ENCODE peak calls at places on chromosome 3, in eight cellular contexts. One of them, this sample, is unnamed.
A peak's percentile ranks its signal among the peaks of the same experiment; 100 is the strongest.

GRCh38 chr3:119227064-119227850 is 13.4 kb downstream of the B4GALT4 start:
- DNase-seq in neural progenitor cell: no peak
- DNase-seq in CD8-positive, alpha-beta memory T cell: no peak
- DNase-seq in colonic mucosa: no peak
- DNase-seq in mesenchymal stem cell: no peak
- DNase-seq in tibial artery: no peak
- DNase-seq in left ventricle myocardium inferior: no peak
- DNase-seq in GM23248: peak; percentile 25
- DNase-seq in this sample: no peak

GRCh38 chr3:66449411-66449931 is 51.4 kb downstream of the LRIG1 start:
- DNase-seq in neural progenitor cell: no peak
- DNase-seq in CD8-positive, alpha-beta memory T cell: no peak
- DNase-seq in colonic mucosa: no peak
- DNase-seq in mesenchymal stem cell: no peak
- DNase-seq in tibial artery: no peak
- DNase-seq in left ventricle myocardium inferior: peak; percentile 50
- DNase-seq in GM23248: no peak
- DNase-seq in this sample: no peak

GRCh38 chr3:14216257-14217048 is 37.8 kb downstream of the LSM3 start:
- DNase-seq in neural progenitor cell: peak; percentile 76
- DNase-seq in CD8-positive, alpha-beta memory T cell: peak; percentile 58
- DNase-seq in colonic mucosa: peak; percentile 15
- DNase-seq in mesenchymal stem cell: no peak
- DNase-seq in tibial artery: no peak
- DNase-seq in left ventricle myocardium inferior: peak; percentile 37
- DNase-seq in GM23248: no peak
- DNase-seq in this sample: no peak

GRCh38 chr3:152610621-152611020 is 224.3 kb upstream of the P2RY1 start:
- DNase-seq in neural progenitor cell: no peak
- DNase-seq in CD8-positive, alpha-beta memory T cell: no peak
- DNase-seq in colonic mucosa: no peak
- DNase-seq in mesenchymal stem cell: no peak
- DNase-seq in tibial artery: no peak
- DNase-seq in left ventricle myocardium inferior: no peak
- DNase-seq in GM23248: no peak
- DNase-seq in this sample: no peak

GRCh38 chr3:101925564-101925963 is 76.2 kb downstream of the NFKBIZ start:
- DNase-seq in neural progenitor cell: no peak
- DNase-seq in CD8-positive, alpha-beta memory T cell: no peak
- DNase-seq in colonic mucosa: no peak
- DNase-seq in mesenchymal stem cell: no peak
- DNase-seq in tibial artery: no peak
- DNase-seq in left ventricle myocardium inferior: no peak
- DNase-seq in GM23248: no peak
- DNase-seq in this sample: no peak

GRCh38 chr3:54191997-54192396 is 69.6 kb downstream of the CACNA2D3 start:
- DNase-seq in neural progenitor cell: no peak
- DNase-seq in CD8-positive, alpha-beta memory T cell: no peak
- DNase-seq in colonic mucosa: no peak
- DNase-seq in mesenchymal stem cell: no peak
- DNase-seq in tibial artery: no peak
- DNase-seq in left ventricle myocardium inferior: no peak
- DNase-seq in GM23248: no peak
- DNase-seq in this sample: no peak

GRCh38 chr3:191244242-191244867 is 45.3 kb downstream of the OSTN start:
- DNase-seq in neural progenitor cell: no peak
- DNase-seq in CD8-positive, alpha-beta memory T cell: no peak
- DNase-seq in colonic mucosa: no peak
- DNase-seq in mesenchymal stem cell: peak; percentile 28
- DNase-seq in tibial artery: no peak
- DNase-seq in left ventricle myocardium inferior: no peak
- DNase-seq in GM23248: peak; percentile 47
- DNase-seq in this sample: no peak

GRCh38 chr3:64687781-64688515 is at the start of gene ADAMTS9:
- DNase-seq in neural progenitor cell: peak; percentile 92
- DNase-seq in CD8-positive, alpha-beta memory T cell: no peak
- DNase-seq in colonic mucosa: peak; percentile 73
- DNase-seq in mesenchymal stem cell: peak; percentile 91
- DNase-seq in tibial artery: peak; percentile 60
- DNase-seq in left ventricle myocardium inferior: peak; percentile 80
- DNase-seq in GM23248: peak; percentile 84
- DNase-seq in this sample: peak; percentile 94

GRCh38 chr3:64143399-64144130 is 81.7 kb downstream of the PRICKLE2 start:
- DNase-seq in neural progenitor cell: no peak
- DNase-seq in CD8-positive, alpha-beta memory T cell: no peak
- DNase-seq in colonic mucosa: no peak
- DNase-seq in mesenchymal stem cell: peak; percentile 83
- DNase-seq in tibial artery: no peak
- DNase-seq in left ventricle myocardium inferior: no peak
- DNase-seq in GM23248: peak; percentile 75
- DNase-seq in this sample: no peak

GRCh38 chr3:133254151-133254550 is 145.7 kb upstream of the BFSP2 start:
- DNase-seq in neural progenitor cell: no peak
- DNase-seq in CD8-positive, alpha-beta memory T cell: no peak
- DNase-seq in colonic mucosa: no peak
- DNase-seq in mesenchymal stem cell: no peak
- DNase-seq in tibial artery: no peak
- DNase-seq in left ventricle myocardium inferior: no peak
- DNase-seq in GM23248: no peak
- DNase-seq in this sample: no peak

GRCh38 chr3:23002846-23003800 is 200.0 kb upstream of the UBE2E2 start:
- DNase-seq in neural progenitor cell: no peak
- DNase-seq in CD8-positive, alpha-beta memory T cell: no peak
- DNase-seq in colonic mucosa: no peak
- DNase-seq in mesenchymal stem cell: no peak
- DNase-seq in tibial artery: peak; percentile 36
- DNase-seq in left ventricle myocardium inferior: no peak
- DNase-seq in GM23248: peak; percentile 5
- DNase-seq in this sample: peak; percentile 44

GRCh38 chr3:37014620-37015019 is 21.3 kb downstream of the MLH1 start:
- DNase-seq in neural progenitor cell: no peak
- DNase-seq in CD8-positive, alpha-beta memory T cell: no peak
- DNase-seq in colonic mucosa: no peak
- DNase-seq in mesenchymal stem cell: no peak
- DNase-seq in tibial artery: no peak
- DNase-seq in left ventricle myocardium inferior: peak; percentile 81
- DNase-seq in GM23248: no peak
- DNase-seq in this sample: no peak

GRCh38 chr3:17094551-17094950 is 209.8 kb downstream of the PLCL2 start:
- DNase-seq in neural progenitor cell: peak; percentile 76
- DNase-seq in CD8-positive, alpha-beta memory T cell: no peak
- DNase-seq in colonic mucosa: no peak
- DNase-seq in mesenchymal stem cell: no peak
- DNase-seq in tibial artery: no peak
- DNase-seq in left ventricle myocardium inferior: no peak
- DNase-seq in GM23248: no peak
- DNase-seq in this sample: no peak

GRCh38 chr3:35932995-35933394 is 293.7 kb downstream of the ARPP21 start:
- DNase-seq in neural progenitor cell: no peak
- DNase-seq in CD8-positive, alpha-beta memory T cell: no peak
- DNase-seq in colonic mucosa: no peak
- DNase-seq in mesenchymal stem cell: peak; percentile 49
- DNase-seq in tibial artery: no peak
- DNase-seq in left ventricle myocardium inferior: no peak
- DNase-seq in GM23248: peak; percentile 72
- DNase-seq in this sample: no peak

GRCh38 chr3:105691633-105692032 is 177.2 kb downstream of the CBLB start:
- DNase-seq in neural progenitor cell: no peak
- DNase-seq in CD8-positive, alpha-beta memory T cell: no peak
- DNase-seq in colonic mucosa: no peak
- DNase-seq in mesenchymal stem cell: no peak
- DNase-seq in tibial artery: no peak
- DNase-seq in left ventricle myocardium inferior: no peak
- DNase-seq in GM23248: peak; percentile 59
- DNase-seq in this sample: no peak

GRCh38 chr3:109328202-109328601 is 9.1 kb downstream of the DPPA4 start:
- DNase-seq in neural progenitor cell: no peak
- DNase-seq in CD8-positive, alpha-beta memory T cell: no peak
- DNase-seq in colonic mucosa: no peak
- DNase-seq in mesenchymal stem cell: no peak
- DNase-seq in tibial artery: no peak
- DNase-seq in left ventricle myocardium inferior: no peak
- DNase-seq in GM23248: no peak
- DNase-seq in this sample: no peak

GRCh38 chr3:142057331-142057725 is 92.0 kb downstream of the TFDP2 start:
- DNase-seq in neural progenitor cell: no peak
- DNase-seq in CD8-positive, alpha-beta memory T cell: no peak
- DNase-seq in colonic mucosa: no peak
- DNase-seq in mesenchymal stem cell: no peak
- DNase-seq in tibial artery: no peak
- DNase-seq in left ventricle myocardium inferior: no peak
- DNase-seq in GM23248: no peak
- DNase-seq in this sample: no peak

GRCh38 chr3:108293858-108294257 is 2.5 kb upstream of the HHLA2 start:
- DNase-seq in neural progenitor cell: no peak
- DNase-seq in CD8-positive, alpha-beta memory T cell: no peak
- DNase-seq in colonic mucosa: no peak
- DNase-seq in mesenchymal stem cell: no peak
- DNase-seq in tibial artery: no peak
- DNase-seq in left ventricle myocardium inferior: no peak
- DNase-seq in GM23248: no peak
- DNase-seq in this sample: no peak

GRCh38 chr3:65632409-65632808 is 406.3 kb downstream of the MAGI1 start:
- DNase-seq in neural progenitor cell: no peak
- DNase-seq in CD8-positive, alpha-beta memory T cell: no peak
- DNase-seq in colonic mucosa: no peak
- DNase-seq in mesenchymal stem cell: peak; percentile 3
- DNase-seq in tibial artery: no peak
- DNase-seq in left ventricle myocardium inferior: no peak
- DNase-seq in GM23248: no peak
- DNase-seq in this sample: no peak

GRCh38 chr3:181727122-181728036 is 15.7 kb downstream of the SOX2 start:
- DNase-seq in neural progenitor cell: peak; percentile 82
- DNase-seq in CD8-positive, alpha-beta memory T cell: no peak
- DNase-seq in colonic mucosa: no peak
- DNase-seq in mesenchymal stem cell: peak; percentile 10
- DNase-seq in tibial artery: no peak
- DNase-seq in left ventricle myocardium inferior: no peak
- DNase-seq in GM23248: no peak
- DNase-seq in this sample: no peak
- H3K27me3 ChIP-seq in neural progenitor cell: no peaks in the 10 kb centered on the region
- H3K27me3 ChIP-seq in CD8-positive, alpha-beta memory T cell: peaks cover 69% of the 10 kb centered on the region
- H3K27me3 ChIP-seq in colonic mucosa: peaks cover 81% of the 10 kb centered on the region
- H3K27me3 ChIP-seq in mesenchymal stem cell: peaks cover 79% of the 10 kb centered on the region
- H3K27me3 ChIP-seq in tibial artery: peaks cover 92% of the 10 kb centered on the region
- H3K27me3 ChIP-seq in left ventricle myocardium inferior: peaks cover 100% of the 10 kb centered on the region
- H3K27me3 ChIP-seq in GM23248: peaks cover 71% of the 10 kb centered on the region
- H3K27me3 ChIP-seq in this sample: peaks cover 12% of the 10 kb centered on the region

GRCh38 chr3:195796795-195797194 is 14.9 kb downstream of the MUC4 start:
- DNase-seq in neural progenitor cell: no peak
- DNase-seq in CD8-positive, alpha-beta memory T cell: no peak
- DNase-seq in colonic mucosa: peak; percentile 8
- DNase-seq in mesenchymal stem cell: no peak
- DNase-seq in tibial artery: no peak
- DNase-seq in left ventricle myocardium inferior: no peak
- DNase-seq in GM23248: no peak
- DNase-seq in this sample: peak; percentile 6
- H3K27me3 ChIP-seq in neural progenitor cell: no peaks in the 10 kb centered on the region
- H3K27me3 ChIP-seq in CD8-positive, alpha-beta memory T cell: no peaks in the 10 kb centered on the region
- H3K27me3 ChIP-seq in colonic mucosa: no peaks in the 10 kb centered on the region
- H3K27me3 ChIP-seq in mesenchymal stem cell: peaks cover 15% of the 10 kb centered on the region
- H3K27me3 ChIP-seq in tibial artery: peaks cover 2% of the 10 kb centered on the region
- H3K27me3 ChIP-seq in left ventricle myocardium inferior: peaks cover 51% of the 10 kb centered on the region
- H3K27me3 ChIP-seq in GM23248: peaks cover 25% of the 10 kb centered on the region
- H3K27me3 ChIP-seq in this sample: no peaks in the 10 kb centered on the region

GRCh38 chr3:124101643-124102042 is 109.7 kb upstream of the ROPN1 start:
- DNase-seq in neural progenitor cell: no peak
- DNase-seq in CD8-positive, alpha-beta memory T cell: no peak
- DNase-seq in colonic mucosa: no peak
- DNase-seq in mesenchymal stem cell: no peak
- DNase-seq in tibial artery: no peak
- DNase-seq in left ventricle myocardium inferior: no peak
- DNase-seq in GM23248: no peak
- DNase-seq in this sample: no peak

GRCh38 chr3:124092811-124093210 is 100.9 kb upstream of the ROPN1 start:
- DNase-seq in neural progenitor cell: no peak
- DNase-seq in CD8-positive, alpha-beta memory T cell: no peak
- DNase-seq in colonic mucosa: no peak
- DNase-seq in mesenchymal stem cell: no peak
- DNase-seq in tibial artery: no peak
- DNase-seq in left ventricle myocardium inferior: no peak
- DNase-seq in GM23248: no peak
- DNase-seq in this sample: no peak

GRCh38 chr3:124094496-124094895 is 102.6 kb upstream of the ROPN1 start:
- DNase-seq in neural progenitor cell: no peak
- DNase-seq in CD8-positive, alpha-beta memory T cell: no peak
- DNase-seq in colonic mucosa: no peak
- DNase-seq in mesenchymal stem cell: no peak
- DNase-seq in tibial artery: no peak
- DNase-seq in left ventricle myocardium inferior: no peak
- DNase-seq in GM23248: no peak
- DNase-seq in this sample: no peak

DNA sequence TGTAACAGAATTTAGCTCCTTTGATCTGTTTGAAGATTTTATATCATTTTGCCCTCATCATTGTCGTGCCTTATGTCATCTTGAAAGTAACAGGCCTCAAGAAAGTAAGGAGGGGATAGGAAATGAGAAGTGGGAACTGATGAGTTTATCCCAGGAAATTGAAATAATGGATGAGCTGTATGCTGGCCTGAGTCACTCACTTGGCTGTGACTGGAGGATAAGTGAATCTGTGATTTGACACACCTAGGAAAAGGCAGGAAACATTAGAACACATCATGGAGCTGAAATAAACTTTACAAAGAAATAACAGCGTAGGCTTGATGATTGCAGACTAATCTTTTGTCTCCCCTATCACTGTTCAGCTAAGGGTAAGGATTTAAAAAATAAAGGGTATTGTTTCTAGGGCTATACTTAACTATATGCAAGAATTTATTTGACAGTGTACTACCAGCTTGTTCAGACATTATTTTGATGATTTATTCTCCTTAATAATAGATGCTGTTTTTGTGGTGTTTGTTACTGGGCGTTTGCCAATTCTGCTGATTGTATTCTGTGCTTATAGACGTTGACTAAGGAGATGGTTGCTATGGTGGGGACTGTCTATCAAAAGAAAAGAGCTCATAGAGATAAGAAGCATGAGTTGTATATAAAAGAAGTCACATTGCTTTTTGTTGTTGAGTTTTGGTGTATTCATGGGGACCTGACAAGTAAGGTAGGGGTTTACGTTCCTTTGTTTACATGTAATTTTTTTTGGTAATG is 105.6 kb upstream of the ROPN1 start:
- DNase-seq in neural progenitor cell: no peak
- DNase-seq in CD8-positive, alpha-beta memory T cell: no peak
- DNase-seq in colonic mucosa: no peak
- DNase-seq in mesenchymal stem cell: no peak
- DNase-seq in tibial artery: no peak
- DNase-seq in left ventricle myocardium inferior: no peak
- DNase-seq in GM23248: peak; percentile 41
- DNase-seq in this sample: no peak
- H3K27me3 ChIP-seq in neural progenitor cell: no peaks in the 10 kb centered on the region
- H3K27me3 ChIP-seq in CD8-positive, alpha-beta memory T cell: no peaks in the 10 kb centered on the region
- H3K27me3 ChIP-seq in colonic mucosa: no peaks in the 10 kb centered on the region
- H3K27me3 ChIP-seq in mesenchymal stem cell: no peaks in the 10 kb centered on the region
- H3K27me3 ChIP-seq in tibial artery: no peaks in the 10 kb centered on the region
- H3K27me3 ChIP-seq in left ventricle myocardium inferior: no peaks in the 10 kb centered on the region
- H3K27me3 ChIP-seq in GM23248: no peaks in the 10 kb centered on the region
- H3K27me3 ChIP-seq in this sample: no peaks in the 10 kb centered on the region

DNA sequence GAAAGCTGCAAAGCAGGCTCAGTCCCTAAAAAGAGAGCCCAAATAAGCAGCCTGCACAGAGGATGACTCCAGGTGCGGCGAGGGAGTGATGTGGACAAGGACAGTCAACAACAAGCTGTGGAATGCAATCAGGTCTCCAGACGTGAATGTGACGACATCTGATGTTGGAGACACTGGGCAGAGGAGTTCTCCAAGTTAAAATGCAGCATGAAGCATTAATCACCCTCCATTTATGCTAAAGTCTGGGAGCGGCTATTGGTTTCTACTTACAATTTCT is 316.7 kb downstream of the FGF12 start:
- DNase-seq in neural progenitor cell: no peak
- DNase-seq in CD8-positive, alpha-beta memory T cell: no peak
- DNase-seq in colonic mucosa: no peak
- DNase-seq in mesenchymal stem cell: no peak
- DNase-seq in tibial artery: no peak
- DNase-seq in left ventricle myocardium inferior: no peak
- DNase-seq in GM23248: no peak
- DNase-seq in this sample: no peak
- H3K27me3 ChIP-seq in neural progenitor cell: peaks cover 65% of the 10 kb centered on the region
- H3K27me3 ChIP-seq in CD8-positive, alpha-beta memory T cell: no peaks in the 10 kb centered on the region
- H3K27me3 ChIP-seq in colonic mucosa: peaks cover 24% of the 10 kb centered on the region
- H3K27me3 ChIP-seq in mesenchymal stem cell: peaks cover 9% of the 10 kb centered on the region
- H3K27me3 ChIP-seq in tibial artery: peaks cover 32% of the 10 kb centered on the region
- H3K27me3 ChIP-seq in left ventricle myocardium inferior: peaks cover 8% of the 10 kb centered on the region
- H3K27me3 ChIP-seq in GM23248: peaks cover 35% of the 10 kb centered on the region
- H3K27me3 ChIP-seq in this sample: peaks cover 2% of the 10 kb centered on the region

This sample was measured in aorta.